ENCODE peak calls at places on chromosome 5, in six cellular contexts. One of them, this sample, is unnamed.

GRCh38 chr5:926416-927171 is 33.9 kb downstream of the TRIP13 start:
- DNase-seq in cardiac fibroblast: peak; percentile 22
- DNase-seq in kidney epithelial cell: no peak
- DNase-seq in left ventricle myocardium inferior: no peak
- DNase-seq in lower lobe of right lung: no peak
- DNase-seq in heart left ventricle: no peak
- DNase-seq in this sample: no peak

GRCh38 chr5:110590187-110590586 is 136.3 kb downstream of the TMEM232 start:
- DNase-seq in heart left ventricle: no peak
- DNase-seq in left ventricle myocardium inferior: no peak
- DNase-seq in kidney epithelial cell: no peak
- DNase-seq in cardiac fibroblast: peak; percentile 46
- DNase-seq in lower lobe of right lung: no peak
- DNase-seq in this sample: no peak

GRCh38 chr5:91352831-91353695 is 30.1 kb downstream of the ARRDC3 start:
- DNase-seq in heart left ventricle: no peak
- DNase-seq in cardiac fibroblast: no peak
- DNase-seq in left ventricle myocardium inferior: no peak
- DNase-seq in lower lobe of right lung: no peak
- DNase-seq in kidney epithelial cell: no peak
- DNase-seq in this sample: no peak

GRCh38 chr5:7410936-7411511 is 15.1 kb downstream of the ADCY2 start:
- DNase-seq in cardiac fibroblast: no peak
- DNase-seq in lower lobe of right lung: no peak
- DNase-seq in left ventricle myocardium inferior: no peak
- DNase-seq in heart left ventricle: no peak
- DNase-seq in kidney epithelial cell: no peak
- DNase-seq in this sample: no peak

GRCh38 chr5:98568336-98568735 is 205.1 kb upstream of the RGMB start:
- DNase-seq in left ventricle myocardium inferior: no peak
- DNase-seq in heart left ventricle: no peak
- DNase-seq in lower lobe of right lung: no peak
- DNase-seq in kidney epithelial cell: no peak
- DNase-seq in cardiac fibroblast: peak; percentile 53
- DNase-seq in this sample: no peak

GRCh38 chr5:98774192-98775046 is 956 bp downstream of the RGMB start:
- DNase-seq in left ventricle myocardium inferior: peak; percentile 52
- DNase-seq in cardiac fibroblast: peak; percentile 70
- DNase-seq in heart left ventricle: peak; percentile 58
- DNase-seq in kidney epithelial cell: no peak
- DNase-seq in lower lobe of right lung: peak; percentile 81
- DNase-seq in this sample: no peak

GRCh38 chr5:14331377-14331776 is 188.2 kb downstream of the TRIO start:
- DNase-seq in cardiac fibroblast: no peak
- DNase-seq in heart left ventricle: no peak
- DNase-seq in kidney epithelial cell: no peak
- DNase-seq in lower lobe of right lung: no peak
- DNase-seq in left ventricle myocardium inferior: no peak
- DNase-seq in this sample: no peak

GRCh38 chr5:44332360-44332971 is 56.8 kb downstream of the FGF10 start:
- DNase-seq in lower lobe of right lung: no peak
- DNase-seq in cardiac fibroblast: peak; percentile 70
- DNase-seq in left ventricle myocardium inferior: no peak
- DNase-seq in kidney epithelial cell: peak; percentile 2
- DNase-seq in heart left ventricle: no peak
- DNase-seq in this sample: no peak

GRCh38 chr5:87069974-87070608 is 197.6 kb upstream of the RASA1 start:
- DNase-seq in cardiac fibroblast: peak; percentile 86
- DNase-seq in heart left ventricle: no peak
- DNase-seq in lower lobe of right lung: no peak
- DNase-seq in kidney epithelial cell: peak; percentile 29
- DNase-seq in left ventricle myocardium inferior: no peak
- DNase-seq in this sample: peak; percentile 47

GRCh38 chr5:149596712-149597111 is 15.4 kb downstream of the ARHGEF37 start:
- DNase-seq in cardiac fibroblast: no peak
- DNase-seq in left ventricle myocardium inferior: no peak
- DNase-seq in lower lobe of right lung: no peak
- DNase-seq in heart left ventricle: no peak
- DNase-seq in kidney epithelial cell: no peak
- DNase-seq in this sample: no peak

GRCh38 chr5:1792842-1793266 is 6.8 kb downstream of the MRPL36 start:
- DNase-seq in heart left ventricle: no peak
- DNase-seq in cardiac fibroblast: peak; percentile 88
- DNase-seq in lower lobe of right lung: no peak
- DNase-seq in left ventricle myocardium inferior: no peak
- DNase-seq in kidney epithelial cell: no peak
- DNase-seq in this sample: peak; percentile 98

GRCh38 chr5:131767891-131768290 is 28.9 kb downstream of the FNIP1 start:
- DNase-seq in heart left ventricle: no peak
- DNase-seq in kidney epithelial cell: no peak
- DNase-seq in left ventricle myocardium inferior: no peak
- DNase-seq in cardiac fibroblast: no peak
- DNase-seq in lower lobe of right lung: no peak
- DNase-seq in this sample: no peak

GRCh38 chr5:151236888-151237287 is 13.0 kb upstream of the CCDC69 start:
- DNase-seq in lower lobe of right lung: no peak
- DNase-seq in kidney epithelial cell: no peak
- DNase-seq in heart left ventricle: no peak
- DNase-seq in cardiac fibroblast: no peak
- DNase-seq in left ventricle myocardium inferior: no peak
- DNase-seq in this sample: no peak

GRCh38 chr5:151237685-151238084 is 13.8 kb upstream of the CCDC69 start:
- DNase-seq in kidney epithelial cell: no peak
- DNase-seq in cardiac fibroblast: no peak
- DNase-seq in lower lobe of right lung: no peak
- DNase-seq in heart left ventricle: no peak
- DNase-seq in left ventricle myocardium inferior: no peak
- DNase-seq in this sample: no peak

GRCh38 chr5:151231359-151231758 is 7.5 kb upstream of the CCDC69 start:
- DNase-seq in cardiac fibroblast: no peak
- DNase-seq in lower lobe of right lung: no peak
- DNase-seq in kidney epithelial cell: no peak
- DNase-seq in left ventricle myocardium inferior: no peak
- DNase-seq in heart left ventricle: no peak
- DNase-seq in this sample: no peak

GRCh38 chr5:151233576-151234202 is 9.8 kb upstream of the CCDC69 start:
- DNase-seq in lower lobe of right lung: no peak
- DNase-seq in left ventricle myocardium inferior: no peak
- DNase-seq in kidney epithelial cell: no peak
- DNase-seq in cardiac fibroblast: no peak
- DNase-seq in heart left ventricle: no peak
- DNase-seq in this sample: no peak

GRCh38 chr5:151234476-151235238 is 10.8 kb upstream of the CCDC69 start:
- DNase-seq in cardiac fibroblast: peak; percentile 84
- DNase-seq in kidney epithelial cell: no peak
- DNase-seq in heart left ventricle: peak; percentile 80
- DNase-seq in left ventricle myocardium inferior: peak; percentile 76
- DNase-seq in lower lobe of right lung: peak; percentile 90
- DNase-seq in this sample: no peak
- H3K4me3 ChIP-seq in cardiac fibroblast: no peak overlapping the region
- H3K4me3 ChIP-seq in kidney epithelial cell: no peak overlapping the region
- H3K4me3 ChIP-seq in heart left ventricle: peak overlapping the region; percentile 26
- H3K4me3 ChIP-seq in left ventricle myocardium inferior: peak overlapping the region; percentile 42
- H3K4me3 ChIP-seq in lower lobe of right lung: peak overlapping the region; percentile 6
- H3K4me3 ChIP-seq in this sample: peak overlapping the region; percentile 8

GRCh38 chr5:128111818-128112448 is 28.4 kb downstream of the SLC12A2 start:
- DNase-seq in left ventricle myocardium inferior: no peak
- DNase-seq in lower lobe of right lung: no peak
- DNase-seq in heart left ventricle: no peak
- DNase-seq in cardiac fibroblast: peak; percentile 74
- DNase-seq in kidney epithelial cell: peak; percentile 18
- DNase-seq in this sample: no peak

GRCh38 chr5:128121679-128122078 is 38.1 kb downstream of the SLC12A2 start:
- DNase-seq in cardiac fibroblast: no peak
- DNase-seq in lower lobe of right lung: peak; percentile 44
- DNase-seq in heart left ventricle: no peak
- DNase-seq in kidney epithelial cell: no peak
- DNase-seq in left ventricle myocardium inferior: no peak
- DNase-seq in this sample: no peak

GRCh38 chr5:128118214-128118613 is 34.6 kb downstream of the SLC12A2 start:
- DNase-seq in cardiac fibroblast: no peak
- DNase-seq in left ventricle myocardium inferior: no peak
- DNase-seq in kidney epithelial cell: no peak
- DNase-seq in lower lobe of right lung: no peak
- DNase-seq in heart left ventricle: no peak
- DNase-seq in this sample: no peak

DNA sequence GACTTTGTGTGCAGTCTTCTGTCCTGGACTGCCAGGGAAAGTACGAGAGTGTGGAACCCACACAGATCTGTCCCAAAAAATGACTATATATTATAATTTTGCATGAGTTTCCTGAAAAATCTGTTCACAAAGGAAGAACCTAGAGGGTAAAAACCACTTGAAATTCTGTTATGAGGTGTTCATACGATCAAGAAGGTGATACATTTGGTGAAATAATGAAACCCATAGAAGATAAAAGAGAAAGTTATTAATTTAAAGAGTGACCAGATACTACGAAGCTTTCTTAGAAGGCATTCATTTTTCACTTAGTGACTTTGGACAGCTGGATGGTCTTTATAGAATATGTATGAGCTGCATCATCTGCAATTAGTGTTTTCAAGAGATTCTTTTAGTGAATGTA is 32.9 kb downstream of the SLC12A2 start:
- DNase-seq in left ventricle myocardium inferior: no peak
- DNase-seq in heart left ventricle: no peak
- DNase-seq in cardiac fibroblast: no peak
- DNase-seq in kidney epithelial cell: no peak
- DNase-seq in lower lobe of right lung: no peak
- DNase-seq in this sample: no peak
- TF ChIP-seq CTCF in left ventricle myocardium inferior: no peak
- TF ChIP-seq CTCF in heart left ventricle: no peak
- TF ChIP-seq CTCF in cardiac fibroblast: no peak
- TF ChIP-seq CTCF in kidney epithelial cell: no peak
- TF ChIP-seq CTCF in lower lobe of right lung: no peak
- TF ChIP-seq CTCF in this sample: no peak

GRCh38 chr5:158531899-158532298 is 567.8 kb downstream of the EBF1 start:
- DNase-seq in heart left ventricle: no peak
- DNase-seq in kidney epithelial cell: no peak
- DNase-seq in lower lobe of right lung: no peak
- DNase-seq in left ventricle myocardium inferior: no peak
- DNase-seq in cardiac fibroblast: no peak
- DNase-seq in this sample: no peak
- H3K4me3 ChIP-seq in heart left ventricle: no peak overlapping the region
- H3K4me3 ChIP-seq in kidney epithelial cell: no peak overlapping the region
- H3K4me3 ChIP-seq in lower lobe of right lung: no peak overlapping the region
- H3K4me3 ChIP-seq in left ventricle myocardium inferior: no peak overlapping the region
- H3K4me3 ChIP-seq in cardiac fibroblast: no peak overlapping the region
- H3K4me3 ChIP-seq in this sample: no peak overlapping the region

DNA sequence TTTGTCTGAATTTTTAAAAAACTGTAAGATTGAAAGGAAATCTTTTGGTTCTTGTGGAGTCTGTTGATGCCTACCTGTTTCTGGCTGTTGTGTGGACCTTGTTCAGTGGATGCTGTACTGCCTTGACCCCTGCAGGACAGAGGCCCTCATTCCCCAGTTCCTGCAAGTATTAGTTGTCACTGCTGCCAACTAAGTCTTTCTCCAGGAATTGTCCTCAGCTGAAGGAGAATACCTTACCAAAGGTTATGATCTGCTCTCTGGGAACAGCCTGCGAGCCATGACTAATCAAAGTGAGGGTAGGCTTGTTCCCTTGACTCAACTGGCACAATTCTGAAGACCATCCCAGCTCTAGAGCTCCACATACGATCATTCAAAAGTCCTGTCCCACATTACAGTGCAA is 145.3 kb upstream of the FST start:
- DNase-seq in left ventricle myocardium inferior: no peak
- DNase-seq in kidney epithelial cell: no peak
- DNase-seq in lower lobe of right lung: no peak
- DNase-seq in cardiac fibroblast: peak; percentile 44
- DNase-seq in heart left ventricle: no peak
- DNase-seq in this sample: no peak
- TF ChIP-seq CTCF in left ventricle myocardium inferior: no peak
- TF ChIP-seq CTCF in kidney epithelial cell: peak; percentile 24
- TF ChIP-seq CTCF in lower lobe of right lung: no peak
- TF ChIP-seq CTCF in cardiac fibroblast: peak; percentile 35
- TF ChIP-seq CTCF in heart left ventricle: no peak
- TF ChIP-seq CTCF in this sample: no peak

This sample was measured in GM12864.